ENCODE peak calls at places on chromosomes 12 and 14, in four cellular contexts. F is AG09309, L is heart right ventricle, B is omental fat pad. H is an unnamed sample.

GRCh38 chr14:85536835-85537195 is 6.9 kb downstream of the FLRT2 start:
- DNase-seq in F (no peak), L (no peak), B (no peak), H (no peak)

GRCh38 chr12:3326850-3327780 is 163.9 kb upstream of the PRMT8 start:
- DNase-seq in F (no peak), L (peak), B (no peak), H (no peak)

GRCh38 chr12:68792952-68793351 is 15.0 kb upstream of the MDM2 start:
- DNase-seq in F (no peak), L (no peak), B (no peak), H (no peak)

GRCh38 chr12:130658561-130658960 is 57.5 kb downstream of the RIMBP2 start:
- DNase-seq in F (no peak), L (no peak), B (no peak), H (no peak)

GRCh38 chr14:105532735-105533141 is 6.4 kb downstream of the TMEM121 start:
- DNase-seq in F (no peak), L (no peak), B (no peak), H (no peak)

GRCh38 chr12:120181991-120182631 is 12.4 kb downstream of the GCN1 start:
- DNase-seq in F (peak), L (no peak), B (no peak), H (no peak)

GRCh38 chr14:71050227-71050823 is 143.1 kb downstream of the PCNX1 start:
- DNase-seq in F (no peak), L (no peak), B (no peak), H (no peak)

GRCh38 chr12:32609966-32610365 is 69.1 kb upstream of the DNM1L start:
- DNase-seq in F (no peak), L (no peak), B (no peak), H (no peak)

GRCh38 chr14:101034986-101035385 is 131.5 kb upstream of the RTL1 start:
- DNase-seq in F (no peak), L (no peak), B (peak), H (no peak)

GRCh38 chr12:57735198-57735855 is 3.2 kb downstream of the AGAP2 start:
- DNase-seq in F (no peak), L (no peak), B (no peak), H (no peak)

GRCh38 chr12:72139411-72139810 is 132.8 kb upstream of the TRHDE start:
- DNase-seq in F (no peak), L (no peak), B (no peak), H (no peak)

GRCh38 chr14:92199763-92200162 is 78.0 kb downstream of the CPSF2 start:
- DNase-seq in F (no peak), L (no peak), B (no peak), H (no peak)
- TF ChIP-seq CTCF in F (no peak), L (no peak), B (no peak), H (no peak)

DNA sequence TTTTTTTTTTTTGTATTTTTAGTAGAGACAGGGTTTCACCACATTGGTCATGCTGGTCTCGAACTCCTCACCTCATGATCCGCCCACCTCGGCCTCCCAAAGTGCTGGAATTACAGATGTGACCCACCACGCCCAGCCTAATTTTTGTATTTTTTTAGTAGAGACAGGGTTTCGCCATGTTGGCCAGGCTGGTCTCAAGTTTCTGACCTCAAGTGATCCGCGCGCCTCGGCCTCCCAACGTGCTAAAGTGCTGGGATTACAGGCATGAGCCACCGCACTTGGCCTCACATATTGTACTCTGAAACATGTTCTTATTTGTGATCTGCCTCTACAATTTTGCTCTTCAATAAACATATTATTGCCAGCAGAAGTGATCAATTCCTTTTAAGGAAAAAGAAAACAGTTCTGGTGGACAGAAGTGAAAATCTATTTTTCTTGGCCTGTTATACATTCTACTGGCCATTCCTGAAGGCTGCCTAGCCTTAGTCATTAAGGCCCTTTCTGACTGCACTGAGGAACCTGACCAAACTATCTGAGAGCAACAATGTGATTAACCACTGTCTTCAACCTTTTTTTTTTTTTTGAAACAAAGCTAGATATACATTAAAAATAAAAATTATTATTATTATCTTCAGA is 36.1 kb downstream of the SNX6 start:
- DNase-seq in F (peak), L (no peak), B (no peak), H (no peak)
- TF ChIP-seq CTCF in F (no peak), L (no peak), B (no peak), H (no peak)

GRCh38 chr14:56135001-56135400 is 16.8 kb downstream of the PELI2 start:
- DNase-seq in F (no peak), L (no peak), B (no peak), H (no peak)
- TF ChIP-seq CTCF in F (no peak), L (no peak), B (no peak), H (no peak)

DNA sequence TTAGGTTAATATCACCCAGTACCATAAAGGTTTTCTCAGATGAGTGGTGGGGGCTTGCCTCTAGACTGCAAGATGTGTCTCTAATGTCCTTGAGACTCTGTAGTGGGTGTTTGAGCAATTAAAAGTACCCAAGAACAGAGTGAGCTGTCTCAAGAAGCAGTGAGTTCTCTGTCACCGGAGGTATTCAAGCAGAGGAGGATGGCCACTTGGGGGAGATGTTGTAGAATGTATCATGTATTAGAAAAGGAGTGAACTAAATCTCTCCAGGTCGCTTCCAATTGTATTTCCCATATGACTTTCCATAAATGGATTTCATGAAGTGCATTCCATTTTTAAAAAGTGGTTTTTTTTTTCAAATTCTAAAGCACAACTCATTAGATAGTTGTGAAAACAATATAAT is 35.0 kb downstream of the SLC17A8 start:
- DNase-seq in F (no peak), L (no peak), B (no peak), H (no peak)
- TF ChIP-seq CTCF in F (peak), L (peak), B (no peak), H (no peak)

DNA sequence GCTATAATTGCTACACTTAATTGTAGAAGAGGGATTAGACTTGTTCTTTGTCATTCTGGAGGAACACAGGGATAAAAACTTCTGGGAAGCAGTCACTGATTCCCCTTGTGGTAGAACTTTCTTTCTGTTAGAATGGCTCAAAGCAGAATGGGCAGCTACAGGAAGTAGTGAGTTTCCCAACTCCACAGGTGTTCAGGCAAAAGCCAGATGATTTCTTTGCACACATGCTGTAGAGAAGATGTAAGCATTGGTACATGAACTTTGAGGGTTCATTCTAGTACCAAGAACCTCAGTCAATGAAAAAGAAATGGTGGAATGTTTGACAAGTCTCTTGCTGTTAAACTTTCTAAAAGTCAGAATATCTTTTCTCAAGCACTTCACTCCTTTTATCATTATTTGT is 4.3 kb downstream of the NDUFA9 start:
- DNase-seq in F (no peak), L (no peak), B (no peak), H (no peak)
- TF ChIP-seq CTCF in F (no peak), L (no peak), B (no peak), H (no peak)

DNA sequence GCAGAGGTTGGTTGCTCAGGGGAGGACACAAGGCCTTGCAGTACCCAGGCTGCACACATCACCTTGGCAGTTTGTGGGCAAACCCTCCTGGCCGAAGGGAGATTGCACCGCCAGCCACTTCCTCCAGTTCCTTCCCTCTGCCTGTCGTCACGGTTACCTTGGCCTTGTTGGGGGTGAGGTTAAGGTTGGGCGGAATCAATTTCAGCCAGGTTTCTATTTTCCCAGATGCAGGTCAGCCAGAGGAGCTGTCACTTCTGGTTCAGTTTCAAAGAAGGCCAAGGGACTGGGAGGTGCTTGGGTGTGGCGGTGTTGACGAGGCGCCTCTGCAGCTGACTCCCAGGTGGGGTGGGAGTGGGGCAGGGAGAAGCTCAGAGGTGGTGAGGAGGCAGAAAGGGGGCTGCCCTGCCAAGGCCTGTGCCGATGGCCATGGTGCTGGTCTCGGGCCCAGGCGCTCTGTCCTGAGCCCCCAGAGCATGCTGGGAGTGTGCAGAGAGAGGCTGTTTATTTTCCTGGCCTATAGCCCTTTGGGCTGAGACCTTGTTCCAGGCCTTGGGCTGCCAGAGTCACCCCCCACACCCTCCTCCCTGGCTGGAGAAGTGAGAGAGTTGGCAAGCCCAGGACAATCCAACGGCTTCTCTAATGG is 31.4 kb downstream of the JDP2 start:
- DNase-seq in F (no peak), L (peak), B (no peak), H (no peak)
- TF ChIP-seq CTCF in F (no peak), L (no peak), B (no peak), H (no peak)

DNA sequence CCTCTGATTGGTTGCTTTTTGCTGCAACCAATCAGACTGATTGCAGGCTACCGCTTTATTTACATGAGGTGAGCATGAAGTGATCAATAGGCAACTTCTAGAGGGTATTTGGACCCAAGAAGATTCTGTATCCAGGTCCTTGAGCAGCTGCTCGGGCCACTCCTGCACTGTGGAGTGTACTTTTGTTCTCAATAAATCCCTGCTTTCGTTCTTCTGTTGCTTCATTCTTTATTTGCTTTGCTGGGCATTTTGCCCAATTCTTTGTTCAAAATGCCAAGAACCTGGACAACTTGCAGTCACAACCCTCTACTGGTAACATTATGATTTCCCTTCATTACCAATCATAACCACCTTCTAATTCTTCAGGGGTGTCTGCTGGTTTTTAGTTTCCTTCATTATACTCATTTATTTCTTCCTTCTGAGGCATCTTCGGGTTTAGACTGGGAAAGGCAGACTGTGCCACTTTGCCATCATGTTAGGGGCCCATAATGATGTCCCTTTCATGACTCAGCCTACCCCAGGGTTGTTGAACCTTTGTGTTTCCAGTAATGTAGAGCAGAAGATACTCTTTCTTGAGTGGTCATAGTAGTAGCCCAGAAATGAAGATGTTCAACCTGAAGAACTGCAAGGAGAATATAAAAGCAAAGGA is 43.4 kb upstream of the LIMA1 start:
- DNase-seq in F (no peak), L (no peak), B (no peak), H (no peak)
- TF ChIP-seq CTCF in F (no peak), L (no peak), B (no peak), H (no peak)

GRCh38 chr12:103748875-103749274 is 92.2 kb downstream of the NT5DC3 start:
- DNase-seq in F (no peak), L (no peak), B (no peak), H (no peak)

GRCh38 chr12:103755425-103755824 is 85.6 kb downstream of the NT5DC3 start:
- DNase-seq in F (no peak), L (no peak), B (no peak), H (no peak)

GRCh38 chr12:103751600-103751999 is 89.4 kb downstream of the NT5DC3 start:
- DNase-seq in F (no peak), L (no peak), B (no peak), H (no peak)

GRCh38 chr12:103748002-103748401 is 93.0 kb downstream of the NT5DC3 start:
- DNase-seq in F (no peak), L (no peak), B (no peak), H (no peak)

GRCh38 chr12:103751171-103751570 is 89.9 kb downstream of the NT5DC3 start:
- DNase-seq in F (no peak), L (no peak), B (no peak), H (no peak)
- TF ChIP-seq CTCF in F (no peak), L (no peak), B (no peak), H (peak)

DNA sequence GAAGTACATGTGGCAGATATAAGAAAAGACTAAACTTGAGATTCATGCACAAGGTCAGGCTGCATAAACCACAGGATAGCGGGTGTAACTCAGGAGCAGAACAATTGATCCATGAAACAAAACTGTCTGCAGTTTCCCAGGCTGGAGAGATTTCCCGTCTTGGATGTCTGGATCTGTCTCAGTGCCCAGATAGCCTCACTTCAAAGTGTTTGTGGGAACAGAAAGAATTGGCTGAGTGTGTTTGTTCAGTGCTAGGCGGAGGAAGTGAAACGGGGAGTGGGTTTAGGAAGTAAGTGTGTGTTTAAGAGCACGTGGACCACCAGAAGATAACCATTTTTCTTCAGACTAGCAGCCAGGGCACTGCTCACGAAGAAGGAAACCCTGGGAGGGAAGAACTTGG is 1.4 kb upstream of the RNASE10 start:
- DNase-seq in F (no peak), L (no peak), B (no peak), H (no peak)
- TF ChIP-seq CTCF in F (no peak), L (no peak), B (no peak), H (no peak)